ENCODE peak calls at places on chromosomes 12 and 14, in five cellular contexts. E is A673, S is tibial nerve, K is skeletal muscle cell, Y is gastrocnemius medialis. N is an unnamed sample.

GRCh38 chr14:69999246-69999645 is 120.0 kb downstream of the SMOC1 start:
- DNase-seq in E (no peak), S (no peak), K (peak), Y (no peak), N (no peak)

GRCh38 chr12:51886021-51886710 is 1.7 kb upstream of the ANKRD33 start:
- DNase-seq in E (peak), S (peak), K (peak), Y (peak), N (peak)

GRCh38 chr12:71421007-71421406 is 18.6 kb upstream of the LGR5 start:
- DNase-seq in E (no peak), S (no peak), K (no peak), Y (no peak), N (no peak)

GRCh38 chr12:50024804-50025186 is 499 bp downstream of the RACGAP1 start:
- DNase-seq in E (peak), S (no peak), K (no peak), Y (no peak), N (no peak)

GRCh38 chr12:54926246-54926645 is 58.3 kb downstream of the TESPA1 start:
- DNase-seq in E (no peak), S (no peak), K (no peak), Y (no peak), N (no peak)

GRCh38 chr14:76953196-76953945 is 75.1 kb downstream of the IRF2BPL start:
- DNase-seq in E (peak), S (peak), K (no peak), Y (peak), N (peak)

GRCh38 chr12:27818421-27818918 is 38.4 kb upstream of the MANSC4 start:
- DNase-seq in E (no peak), S (no peak), K (peak), Y (no peak), N (no peak)

GRCh38 chr12:41476499-41476898 is 288.4 kb downstream of the PDZRN4 start:
- DNase-seq in E (no peak), S (no peak), K (no peak), Y (no peak), N (no peak)

GRCh38 chr14:96156804-96157760 is 47.6 kb upstream of the BDKRB2 start:
- DNase-seq in E (no peak), S (no peak), K (no peak), Y (no peak), N (peak)

GRCh38 chr14:59199614-59200013 is 11.1 kb downstream of the DAAM1 start:
- DNase-seq in E (no peak), S (no peak), K (no peak), Y (no peak), N (no peak)

GRCh38 chr12:66083766-66084165 is 46.8 kb downstream of the LLPH start:
- DNase-seq in E (no peak), S (no peak), K (no peak), Y (no peak), N (no peak)

GRCh38 chr14:23590198-23590597 is 11.6 kb upstream of the JPH4 start:
- DNase-seq in E (no peak), S (no peak), K (no peak), Y (no peak), N (no peak)

GRCh38 chr12:98870521-98870920 is 225.4 kb downstream of the APAF1 start:
- DNase-seq in E (peak), S (no peak), K (no peak), Y (no peak), N (no peak)

GRCh38 chr14:75991753-75992152 is 6.2 kb downstream of the IFT43 start:
- DNase-seq in E (no peak), S (no peak), K (no peak), Y (no peak), N (no peak)

GRCh38 chr12:27236498-27236897 is 7.6 kb upstream of the STK38L start:
- DNase-seq in E (no peak), S (no peak), K (no peak), Y (no peak), N (no peak)

GRCh38 chr12:7171854-7172253 is 17.6 kb upstream of the PEX5 start:
- DNase-seq in E (no peak), S (no peak), K (no peak), Y (no peak), N (no peak)

DNA sequence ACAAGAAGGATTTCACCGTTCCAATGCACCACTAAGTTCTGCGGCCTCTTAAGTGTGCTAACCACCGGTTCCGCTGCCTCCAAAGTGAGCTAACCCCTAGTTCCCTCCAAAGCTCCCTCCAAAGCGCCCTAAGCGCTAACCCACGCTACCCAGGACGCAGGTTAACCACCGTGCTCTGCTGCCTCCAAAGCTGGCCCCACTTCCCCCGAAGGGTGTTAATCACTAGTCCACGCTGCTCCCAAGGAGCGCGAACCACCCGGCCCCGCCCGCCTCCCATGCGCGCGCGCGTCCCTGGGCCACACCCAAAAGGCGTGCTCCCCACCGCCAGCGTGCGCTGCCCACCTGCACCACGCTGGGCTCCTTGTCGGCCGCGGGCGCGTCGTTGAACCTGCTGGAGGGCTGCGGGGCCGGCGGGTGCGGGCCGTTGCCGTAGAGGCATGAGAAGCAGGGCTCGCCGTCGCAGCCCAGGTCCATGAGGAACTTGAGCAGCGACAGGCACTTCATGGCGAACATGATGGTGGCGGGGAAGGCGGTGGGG is 11.7 kb downstream of the FAM181A start:
- DNase-seq in E (no peak), S (no peak), K (no peak), Y (no peak), N (no peak)
- H3K4me3 ChIP-seq in E (no peak), S (no peak), K (no peak), Y (no peak), N (no peak)

DNA sequence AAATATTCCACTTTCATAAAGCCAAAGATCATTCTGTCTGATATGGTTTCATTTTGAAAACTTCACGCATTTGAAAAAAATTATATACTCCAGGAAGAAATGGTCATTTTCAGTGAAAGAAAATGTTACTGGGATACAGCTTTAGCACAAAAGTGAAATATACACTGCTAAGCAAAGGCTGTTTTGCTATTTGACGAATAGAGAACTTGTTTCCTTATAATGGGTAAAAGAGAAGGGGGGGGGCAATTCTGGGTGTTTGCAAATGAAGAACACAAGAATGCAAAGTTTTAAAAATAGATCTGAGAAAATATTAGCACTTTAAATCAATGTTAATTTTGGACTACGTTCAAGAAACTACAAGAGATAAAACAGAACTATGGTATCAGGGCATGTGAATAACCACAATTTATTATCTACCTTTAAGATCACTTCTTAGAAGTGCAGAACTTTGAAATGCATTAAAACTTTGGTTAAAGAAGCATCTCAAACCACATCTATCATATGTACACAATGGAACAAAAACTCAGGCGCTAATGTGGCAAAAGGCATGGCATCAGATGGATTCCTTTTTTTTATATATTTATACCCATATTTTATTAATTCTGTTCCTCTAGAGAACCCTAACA is 51.1 kb downstream of the EFCAB11 start:
- DNase-seq in E (no peak), S (no peak), K (no peak), Y (no peak), N (no peak)
- H3K4me3 ChIP-seq in E (no peak), S (no peak), K (no peak), Y (no peak), N (no peak)

DNA sequence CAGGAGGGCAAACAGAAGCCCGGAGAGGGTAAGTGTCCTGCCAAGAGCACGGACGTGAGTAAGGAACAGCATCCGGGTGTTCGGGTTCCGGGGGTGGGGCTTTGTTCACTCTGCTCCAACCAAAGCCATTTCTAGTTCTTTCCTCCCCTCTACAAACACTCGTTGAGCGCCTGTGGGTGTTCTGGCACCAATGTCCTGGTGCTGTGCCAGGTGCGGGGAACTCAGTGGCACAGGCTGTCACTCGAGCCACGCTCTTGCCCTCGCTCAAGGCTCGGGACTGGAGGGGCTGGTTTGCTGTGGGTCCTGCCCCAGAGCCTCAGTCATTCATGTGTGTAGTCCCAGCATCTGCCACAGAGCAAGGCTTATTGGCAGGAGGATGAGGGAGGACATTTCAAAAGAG is 157.5 kb downstream of the CALM1 start:
- DNase-seq in E (no peak), S (no peak), K (no peak), Y (no peak), N (no peak)
- H3K4me3 ChIP-seq in E (no peak), S (no peak), K (no peak), Y (no peak), N (no peak)

DNA sequence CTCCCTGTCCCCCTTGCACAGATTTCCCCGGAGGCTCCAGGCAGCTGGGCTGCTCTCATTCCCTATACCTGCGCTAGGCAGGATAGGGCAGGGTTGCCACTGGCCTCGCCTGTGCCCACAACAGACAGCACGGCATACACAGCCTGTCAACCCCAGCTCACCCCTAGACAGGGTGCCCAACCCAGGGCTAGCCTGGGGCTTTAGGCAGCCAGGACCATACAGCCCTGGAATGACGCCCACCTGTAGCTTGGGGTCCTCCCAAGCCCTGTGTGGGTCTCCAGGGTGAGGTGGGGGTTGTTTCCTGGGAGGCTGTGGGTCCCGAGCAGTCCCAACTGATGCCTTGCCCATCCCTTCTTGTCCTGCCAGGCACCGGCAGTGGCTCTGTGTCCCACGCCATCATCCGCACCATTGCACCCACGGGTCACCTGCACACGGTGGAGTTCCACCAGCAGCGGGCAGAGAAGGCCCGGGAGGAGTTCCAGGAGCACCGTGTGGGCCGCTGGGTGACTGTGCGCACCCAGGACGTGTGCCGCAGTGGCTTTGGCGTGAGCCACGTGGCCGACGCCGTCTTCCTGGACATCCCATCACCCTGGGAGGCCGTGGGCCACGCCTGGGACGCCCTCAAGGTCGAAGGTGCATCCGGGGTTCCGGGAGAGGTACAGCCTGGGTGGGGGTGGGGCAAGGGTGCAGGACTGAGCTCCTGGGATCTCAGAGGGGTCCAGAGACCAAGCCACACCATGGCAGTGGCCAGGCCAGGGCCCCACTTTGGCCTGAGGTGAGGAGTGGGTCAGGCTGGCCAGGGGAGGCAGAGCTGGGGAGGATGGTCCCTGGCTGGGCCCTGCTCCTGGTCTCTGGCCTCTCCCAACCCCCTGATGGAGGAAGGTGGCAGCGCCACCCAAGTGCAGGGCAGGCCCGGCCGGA is 3.5 kb downstream of the TRMT61A start:
- DNase-seq in E (no peak), S (no peak), K (no peak), Y (no peak), N (no peak)
- H3K4me3 ChIP-seq in E (no peak), S (no peak), K (no peak), Y (no peak), N (no peak)

DNA sequence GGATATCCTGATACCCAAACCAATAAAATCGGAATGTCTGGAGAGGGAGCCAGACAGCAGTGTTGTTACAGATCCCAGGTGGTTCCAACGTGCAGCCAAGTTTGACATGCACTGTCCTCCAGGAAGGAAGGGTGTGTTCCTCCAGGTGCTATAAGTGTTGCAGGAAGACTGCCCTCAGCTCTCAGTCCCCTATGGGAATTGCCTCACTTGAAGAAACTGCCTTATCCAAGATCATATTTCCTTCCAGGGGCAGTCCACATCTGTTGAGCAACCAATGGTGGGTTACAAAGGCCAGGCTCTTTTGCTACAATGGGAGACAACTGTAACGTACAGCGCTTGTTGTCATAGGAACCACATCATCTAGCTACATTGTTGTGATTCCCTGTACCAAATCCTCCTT is 13.3 kb upstream of the FBXW8 start:
- DNase-seq in E (no peak), S (no peak), K (no peak), Y (no peak), N (no peak)
- H3K4me3 ChIP-seq in E (no peak), S (no peak), K (no peak), Y (no peak), N (no peak)

DNA sequence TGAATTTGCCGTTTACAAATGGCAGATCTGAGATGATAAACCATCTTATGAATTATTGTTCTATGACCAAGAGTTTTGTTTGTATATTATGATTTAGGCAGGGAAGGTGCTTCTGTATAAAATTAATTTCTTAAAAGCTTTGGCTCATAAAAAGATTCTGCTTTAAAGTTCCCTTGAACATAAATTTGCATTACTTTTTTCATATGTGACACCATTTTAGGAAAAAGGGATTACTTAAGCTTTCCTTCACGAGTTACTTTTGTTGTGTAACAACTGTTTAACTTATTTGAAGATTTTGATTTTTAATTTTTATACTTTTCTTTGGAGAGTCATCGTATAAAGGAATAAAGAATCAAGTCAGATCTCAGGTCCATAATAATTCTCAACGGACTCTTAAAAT is 3.3 kb downstream of the ETNK1 start:
- DNase-seq in E (no peak), S (no peak), K (no peak), Y (no peak), N (no peak)
- H3K4me3 ChIP-seq in E (peak), S (no peak), K (peak), Y (no peak), N (no peak)

GRCh38 chr14:100236873-100237272 is 2.1 kb upstream of the YY1 start:
- DNase-seq in E (no peak), S (no peak), K (no peak), Y (no peak), N (no peak)
- H3K4me3 ChIP-seq in E (peak), S (peak), K (peak), Y (peak), N (no peak)

N was measured in lower leg skin.